ENCODE peak calls at places on chromosomes 4 and X, in eight cellular contexts. V is H1, R is psoas muscle, P is ascending aorta, U is caudate nucleus, C is heart left ventricle, H is right lobe of liver, E is fibroblast of lung. I is an unnamed sample.

GRCh38 chrX:119690921-119691716 is 1.8 kb downstream of the SEPTIN6 start:
- DNase-seq in E (peak), U (no peak), V (no peak), H (no peak), R (no peak), C (no peak), P (no peak), I (no peak)

GRCh38 chr4:101555341-101555880 is 208.1 kb upstream of the PPP3CA start:
- DNase-seq in P (no peak), H (no peak), R (no peak), U (no peak), V (no peak), E (no peak), C (no peak), I (no peak)

GRCh38 chr4:107586321-107586720 is 133.7 kb downstream of the PAPSS1 start:
- DNase-seq in P (no peak), E (no peak), C (no peak), R (no peak), H (no peak), U (no peak), V (no peak), I (no peak)

GRCh38 chr4:184358521-184359232 is 115.7 kb downstream of the IRF2 start:
- DNase-seq in C (no peak), H (no peak), E (no peak), V (no peak), P (no peak), U (no peak), R (no peak), I (no peak)

GRCh38 chr4:52883707-52884669 is 21.9 kb downstream of the RASL11B start:
- DNase-seq in R (no peak), P (no peak), E (no peak), C (no peak), U (no peak), H (no peak), V (no peak), I (no peak)

GRCh38 chr4:77917601-77918000 is 55.0 kb downstream of the MRPL1 start:
- DNase-seq in E (no peak), H (no peak), P (no peak), U (no peak), C (no peak), R (no peak), V (no peak), I (no peak)

GRCh38 chr4:161208564-161208963 is 955.2 kb downstream of the FSTL5 start:
- DNase-seq in U (no peak), P (no peak), V (no peak), C (no peak), R (no peak), H (no peak), E (no peak), I (no peak)

GRCh38 chr4:142120921-142121320 is 484.5 kb downstream of the IL15 start:
- DNase-seq in C (no peak), P (no peak), U (no peak), V (no peak), H (no peak), E (no peak), R (no peak), I (no peak)

GRCh38 chr4:165873298-165874071 is 448 bp downstream of the TLL1 start:
- DNase-seq in C (peak), E (peak), R (peak), H (peak), P (no peak), V (peak), U (peak), I (peak)

GRCh38 chr4:59553739-59554126 is 1646.4 kb upstream of the ADGRL3 start:
- DNase-seq in H (no peak), V (no peak), R (no peak), E (peak), P (no peak), U (no peak), C (no peak), I (no peak)

GRCh38 chr4:113699772-113700171 is 61.8 kb downstream of the CAMK2D start:
- DNase-seq in R (no peak), H (no peak), V (no peak), E (peak), P (no peak), C (no peak), U (no peak), I (no peak)
- H3K27ac ChIP-seq in R (peak), H (no peak), V (no peak), E (peak), P (no peak), C (no peak), U (no peak), I (no peak)

DNA sequence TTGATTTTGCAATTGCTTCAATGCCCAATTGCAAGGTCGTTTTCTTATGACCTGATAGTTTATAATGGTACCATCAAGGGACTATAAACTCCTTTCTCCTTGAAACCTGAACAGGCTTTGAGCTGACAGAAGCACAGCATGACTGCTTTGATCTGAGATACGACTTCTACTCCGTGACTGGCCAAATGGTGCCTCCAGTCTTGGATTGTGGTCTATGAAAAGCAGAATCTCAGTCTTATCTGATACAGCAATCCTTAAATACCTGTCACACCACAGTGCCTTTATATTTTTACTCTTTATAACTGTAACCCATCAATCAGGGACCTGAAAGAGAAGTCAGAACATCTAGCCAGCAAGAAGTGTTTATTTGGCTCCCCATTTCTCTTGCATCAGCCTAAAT is 93.1 kb downstream of the DOCK11 start:
- DNase-seq in U (no peak), V (no peak), C (no peak), E (no peak), P (no peak), H (no peak), R (no peak), I (no peak)
- H3K27ac ChIP-seq in U (no peak), V (no peak), C (no peak), E (no peak), P (no peak), H (no peak), R (no peak), I (no peak)

GRCh38 chr4:99893029-99893428 is 1.2 kb downstream of the LAMTOR3 start:
- DNase-seq in R (no peak), U (no peak), V (no peak), E (no peak), P (no peak), C (no peak), H (no peak), I (no peak)
- H3K27ac ChIP-seq in R (no peak), U (no peak), V (no peak), E (no peak), P (no peak), C (no peak), H (no peak), I (no peak)

GRCh38 chr4:5773271-5773555 is 62.2 kb downstream of the EVC start:
- DNase-seq in E (peak), U (no peak), H (no peak), R (no peak), P (no peak), V (peak), C (no peak), I (no peak)
- H3K27ac ChIP-seq in E (peak), U (no peak), H (no peak), R (no peak), P (no peak), V (peak), C (no peak), I (no peak)

GRCh38 chr4:121697626-121698025 is 846 bp upstream of the ANXA5 start:
- DNase-seq in C (no peak), P (no peak), H (no peak), E (no peak), U (no peak), V (no peak), R (no peak), I (no peak)
- H3K27ac ChIP-seq in C (peak), P (peak), H (no peak), E (peak), U (no peak), V (no peak), R (peak), I (peak)

DNA sequence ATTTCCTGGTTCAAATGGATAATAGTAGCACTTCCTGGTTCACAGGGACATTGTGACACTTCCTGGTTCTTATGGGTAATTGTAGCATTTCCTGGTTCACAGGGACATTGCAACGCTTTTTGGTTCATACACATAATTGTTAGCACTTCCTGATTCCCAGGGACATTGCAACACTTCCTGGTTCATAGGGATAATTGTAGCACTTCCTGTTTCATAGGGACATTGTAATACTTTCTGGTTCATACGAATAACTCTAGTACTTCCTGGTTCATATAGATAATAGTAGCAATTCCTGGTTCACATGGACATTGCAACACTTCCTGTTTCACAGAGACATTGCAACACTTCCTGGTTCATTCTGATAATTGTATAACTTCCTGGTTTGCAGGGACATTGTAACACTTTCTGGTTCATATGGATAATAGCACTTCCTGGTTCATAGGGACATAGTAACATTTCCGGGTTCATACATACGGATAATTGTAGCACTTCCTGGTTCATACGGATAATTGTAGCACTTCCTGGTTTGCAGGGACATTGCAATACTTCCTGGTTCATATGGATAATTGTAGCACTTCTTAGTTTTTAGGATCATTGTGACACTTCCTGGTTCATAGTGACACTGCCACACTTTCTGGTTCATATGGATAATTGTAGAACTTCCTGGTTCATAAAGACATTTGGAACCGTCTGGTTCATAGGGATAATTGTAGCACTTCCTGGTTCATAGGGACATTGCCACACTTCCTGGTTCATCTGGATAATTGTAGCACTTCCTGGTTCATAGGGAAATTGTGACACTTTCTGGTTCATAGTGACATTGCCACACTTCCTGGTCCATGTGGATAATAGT is 61.6 kb upstream of the CD99 start:
- DNase-seq in U (no peak), R (no peak), H (no peak), C (no peak), P (no peak), E (no peak), V (no peak), I (no peak)
- H3K27ac ChIP-seq in U (no peak), R (no peak), H (no peak), C (peak), P (no peak), E (no peak), V (no peak), I (no peak)

DNA sequence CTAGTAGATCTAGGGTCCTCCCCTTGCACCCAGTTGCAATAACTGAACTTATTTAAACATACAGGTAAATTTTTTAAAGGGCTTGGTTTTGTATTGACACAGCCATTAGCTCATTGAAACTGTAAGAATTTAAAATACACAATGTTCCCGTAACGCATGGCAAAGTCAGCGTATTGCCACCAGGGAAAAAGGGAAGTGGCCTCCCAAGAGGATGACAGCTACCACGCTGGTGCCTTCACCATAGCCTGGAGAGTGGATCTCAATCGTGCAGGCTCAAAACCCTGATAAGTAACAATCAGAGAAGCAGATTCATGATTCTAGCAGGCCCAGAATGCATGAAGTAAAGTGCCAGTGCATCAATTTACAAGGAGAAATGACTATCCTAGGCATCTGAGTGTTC is 49.4 kb upstream of the RELL1 start:
- DNase-seq in E (no peak), U (no peak), R (no peak), C (peak), P (no peak), V (no peak), H (no peak), I (no peak)
- H3K27ac ChIP-seq in E (no peak), U (no peak), R (no peak), C (no peak), P (no peak), V (no peak), H (no peak), I (no peak)

GRCh38 chrX:46577116-46578005 is 3.8 kb downstream of the CHST7 start:
- DNase-seq in U (no peak), R (no peak), P (no peak), V (no peak), H (no peak), C (no peak), E (no peak), I (no peak)
- H3K27ac ChIP-seq in U (no peak), R (no peak), P (peak), V (no peak), H (no peak), C (peak), E (peak), I (no peak)

GRCh38 chrX:19949340-19949739 is 41.5 kb downstream of the BCLAF3 start:
- DNase-seq in V (no peak), E (no peak), C (no peak), R (no peak), H (no peak), U (no peak), P (no peak), I (no peak)
- H3K27ac ChIP-seq in V (no peak), E (no peak), C (no peak), R (no peak), H (no peak), U (no peak), P (no peak), I (no peak)

DNA sequence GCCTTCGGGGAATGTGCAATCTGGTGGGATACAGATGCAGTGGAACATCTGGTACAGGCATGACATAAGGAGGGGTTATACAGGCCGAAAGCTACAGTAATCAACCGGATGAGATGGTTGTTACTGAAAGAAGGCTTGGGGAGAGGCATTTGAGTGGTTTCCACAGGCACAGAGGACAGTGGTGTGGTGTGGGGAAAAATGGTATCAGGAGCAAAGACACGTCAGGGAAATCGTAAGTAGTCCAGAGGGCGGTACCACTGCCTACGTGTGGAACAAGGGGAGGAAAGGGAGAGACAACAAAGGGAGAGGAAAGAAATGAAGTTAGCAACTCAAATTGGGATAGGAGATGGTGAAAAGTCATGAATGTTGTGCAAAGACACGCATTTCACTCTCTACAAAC is 3.0 kb downstream of the PDLIM3 start:
- DNase-seq in V (no peak), R (no peak), C (peak), U (no peak), E (no peak), H (no peak), P (no peak), I (no peak)
- H3K27ac ChIP-seq in V (no peak), R (peak), C (no peak), U (no peak), E (no peak), H (no peak), P (peak), I (no peak)